ENCODE peak calls at places on chromosomes 6 and 20, in eight cellular contexts. One of them, this sample, is unnamed.

GRCh38 chr6:73774311-73774766 is 78.3 kb downstream of the CD109 start:
- DNase-seq in kidney epithelial cell: peak
- DNase-seq in AG04450: peak
- DNase-seq in neuronal stem cell: no peak
- DNase-seq in foreskin fibroblast: peak
- DNase-seq in cardiac muscle cell: peak
- DNase-seq in tibial nerve: peak
- DNase-seq in HCT116: peak
- DNase-seq in this sample: peak

GRCh38 chr20:53940883-53941546 is 129.4 kb downstream of the BCAS1 start:
- DNase-seq in foreskin fibroblast: peak
- DNase-seq in kidney epithelial cell: peak
- DNase-seq in tibial nerve: no peak
- DNase-seq in HCT116: no peak
- DNase-seq in AG04450: no peak
- DNase-seq in neuronal stem cell: no peak
- DNase-seq in cardiac muscle cell: no peak
- DNase-seq in this sample: no peak

GRCh38 chr6:157669747-157670216 is 153.3 kb upstream of the SNX9 start:
- DNase-seq in HCT116: no peak
- DNase-seq in foreskin fibroblast: peak
- DNase-seq in kidney epithelial cell: no peak
- DNase-seq in AG04450: peak
- DNase-seq in tibial nerve: peak
- DNase-seq in cardiac muscle cell: peak
- DNase-seq in neuronal stem cell: no peak
- DNase-seq in this sample: peak

GRCh38 chr6:19356692-19357091 is 480.5 kb upstream of the ID4 start:
- DNase-seq in tibial nerve: no peak
- DNase-seq in AG04450: no peak
- DNase-seq in neuronal stem cell: no peak
- DNase-seq in HCT116: no peak
- DNase-seq in cardiac muscle cell: no peak
- DNase-seq in kidney epithelial cell: no peak
- DNase-seq in foreskin fibroblast: no peak
- DNase-seq in this sample: no peak

GRCh38 chr6:38573800-38574395 is 65.8 kb downstream of the BTBD9 start:
- DNase-seq in kidney epithelial cell: no peak
- DNase-seq in foreskin fibroblast: no peak
- DNase-seq in HCT116: no peak
- DNase-seq in tibial nerve: no peak
- DNase-seq in cardiac muscle cell: no peak
- DNase-seq in neuronal stem cell: no peak
- DNase-seq in AG04450: no peak
- DNase-seq in this sample: no peak

GRCh38 chr6:145531822-145532221 is 203.5 kb downstream of the EPM2A start:
- DNase-seq in AG04450: no peak
- DNase-seq in cardiac muscle cell: no peak
- DNase-seq in tibial nerve: no peak
- DNase-seq in HCT116: no peak
- DNase-seq in kidney epithelial cell: no peak
- DNase-seq in neuronal stem cell: no peak
- DNase-seq in foreskin fibroblast: no peak
- DNase-seq in this sample: no peak

GRCh38 chr6:43286995-43287716 is 10.9 kb upstream of the SLC22A7 start:
- DNase-seq in tibial nerve: no peak
- DNase-seq in neuronal stem cell: no peak
- DNase-seq in HCT116: no peak
- DNase-seq in AG04450: no peak
- DNase-seq in foreskin fibroblast: no peak
- DNase-seq in cardiac muscle cell: peak
- DNase-seq in kidney epithelial cell: no peak
- DNase-seq in this sample: no peak

GRCh38 chr6:45631396-45631795 is 253.7 kb upstream of the SUPT3H start:
- DNase-seq in neuronal stem cell: no peak
- DNase-seq in cardiac muscle cell: no peak
- DNase-seq in HCT116: no peak
- DNase-seq in kidney epithelial cell: no peak
- DNase-seq in tibial nerve: no peak
- DNase-seq in foreskin fibroblast: peak
- DNase-seq in AG04450: no peak
- DNase-seq in this sample: no peak

GRCh38 chr6:161001421-161001820 is 9.9 kb downstream of the MAP3K4 start:
- DNase-seq in neuronal stem cell: no peak
- DNase-seq in tibial nerve: no peak
- DNase-seq in kidney epithelial cell: no peak
- DNase-seq in cardiac muscle cell: no peak
- DNase-seq in foreskin fibroblast: peak
- DNase-seq in AG04450: no peak
- DNase-seq in HCT116: no peak
- DNase-seq in this sample: no peak

GRCh38 chr6:159074120-159074684 is 29.4 kb upstream of the TAGAP start:
- DNase-seq in tibial nerve: no peak
- DNase-seq in foreskin fibroblast: peak
- DNase-seq in HCT116: peak
- DNase-seq in kidney epithelial cell: peak
- DNase-seq in cardiac muscle cell: peak
- DNase-seq in AG04450: no peak
- DNase-seq in neuronal stem cell: peak
- DNase-seq in this sample: peak

GRCh38 chr6:17574871-17575560 is 25.1 kb upstream of the FAM8A1 start:
- DNase-seq in AG04450: peak
- DNase-seq in cardiac muscle cell: no peak
- DNase-seq in kidney epithelial cell: no peak
- DNase-seq in neuronal stem cell: no peak
- DNase-seq in foreskin fibroblast: peak
- DNase-seq in HCT116: no peak
- DNase-seq in tibial nerve: no peak
- DNase-seq in this sample: peak

GRCh38 chr20:8812818-8813217 is 256.1 kb upstream of the PLCB4 start:
- DNase-seq in HCT116: no peak
- DNase-seq in foreskin fibroblast: no peak
- DNase-seq in tibial nerve: no peak
- DNase-seq in AG04450: no peak
- DNase-seq in neuronal stem cell: no peak
- DNase-seq in cardiac muscle cell: no peak
- DNase-seq in kidney epithelial cell: no peak
- DNase-seq in this sample: no peak

GRCh38 chr6:100488231-100488630 is 23.5 kb upstream of the SIM1 start:
- DNase-seq in kidney epithelial cell: no peak
- DNase-seq in neuronal stem cell: no peak
- DNase-seq in tibial nerve: no peak
- DNase-seq in AG04450: no peak
- DNase-seq in cardiac muscle cell: no peak
- DNase-seq in foreskin fibroblast: peak
- DNase-seq in HCT116: no peak
- DNase-seq in this sample: no peak

GRCh38 chr6:130019796-130020105 is 1.4 kb downstream of the L3MBTL3 start:
- DNase-seq in HCT116: no peak
- DNase-seq in foreskin fibroblast: no peak
- DNase-seq in neuronal stem cell: no peak
- DNase-seq in AG04450: no peak
- DNase-seq in cardiac muscle cell: no peak
- DNase-seq in kidney epithelial cell: no peak
- DNase-seq in tibial nerve: no peak
- DNase-seq in this sample: no peak

GRCh38 chr6:149140910-149141290 is 176.6 kb upstream of the TAB2 start:
- DNase-seq in HCT116: no peak
- DNase-seq in tibial nerve: no peak
- DNase-seq in neuronal stem cell: no peak
- DNase-seq in kidney epithelial cell: no peak
- DNase-seq in AG04450: no peak
- DNase-seq in foreskin fibroblast: no peak
- DNase-seq in cardiac muscle cell: no peak
- DNase-seq in this sample: no peak

GRCh38 chr6:161418458-161418945 is 144.6 kb upstream of the AGPAT4 start:
- DNase-seq in foreskin fibroblast: peak
- DNase-seq in kidney epithelial cell: peak
- DNase-seq in HCT116: peak
- DNase-seq in tibial nerve: no peak
- DNase-seq in AG04450: peak
- DNase-seq in neuronal stem cell: peak
- DNase-seq in cardiac muscle cell: peak
- DNase-seq in this sample: peak

GRCh38 chr20:20869161-20869560 is 156.7 kb upstream of the RALGAPA2 start:
- DNase-seq in HCT116: no peak
- DNase-seq in foreskin fibroblast: no peak
- DNase-seq in cardiac muscle cell: no peak
- DNase-seq in AG04450: no peak
- DNase-seq in neuronal stem cell: no peak
- DNase-seq in tibial nerve: no peak
- DNase-seq in kidney epithelial cell: no peak
- DNase-seq in this sample: no peak

GRCh38 chr20:44885392-44886275 is at the start of gene YWHAB:
- DNase-seq in foreskin fibroblast: peak
- DNase-seq in kidney epithelial cell: peak
- DNase-seq in AG04450: peak
- DNase-seq in tibial nerve: peak
- DNase-seq in neuronal stem cell: peak
- DNase-seq in cardiac muscle cell: peak
- DNase-seq in HCT116: peak
- DNase-seq in this sample: peak

GRCh38 chr6:90158945-90159344 is 137.7 kb downstream of the BACH2 start:
- DNase-seq in tibial nerve: no peak
- DNase-seq in cardiac muscle cell: no peak
- DNase-seq in kidney epithelial cell: no peak
- DNase-seq in foreskin fibroblast: no peak
- DNase-seq in neuronal stem cell: no peak
- DNase-seq in HCT116: no peak
- DNase-seq in AG04450: no peak
- DNase-seq in this sample: no peak

GRCh38 chr6:160092602-160093001 is 29.0 kb upstream of the SLC22A1 start:
- DNase-seq in cardiac muscle cell: no peak
- DNase-seq in tibial nerve: no peak
- DNase-seq in foreskin fibroblast: no peak
- DNase-seq in neuronal stem cell: no peak
- DNase-seq in kidney epithelial cell: no peak
- DNase-seq in AG04450: no peak
- DNase-seq in HCT116: no peak
- DNase-seq in this sample: no peak

GRCh38 chr6:1251198-1252155 is 60.4 kb upstream of the FOXQ1 start:
- DNase-seq in HCT116: no peak
- DNase-seq in neuronal stem cell: no peak
- DNase-seq in tibial nerve: no peak
- DNase-seq in AG04450: no peak
- DNase-seq in kidney epithelial cell: no peak
- DNase-seq in foreskin fibroblast: no peak
- DNase-seq in cardiac muscle cell: no peak
- DNase-seq in this sample: no peak

GRCh38 chr6:81562169-81562568 is 190.3 kb downstream of the TENT5A start:
- DNase-seq in cardiac muscle cell: peak
- DNase-seq in HCT116: peak
- DNase-seq in foreskin fibroblast: peak
- DNase-seq in neuronal stem cell: no peak
- DNase-seq in tibial nerve: no peak
- DNase-seq in kidney epithelial cell: no peak
- DNase-seq in AG04450: peak
- DNase-seq in this sample: peak

GRCh38 chr20:1185316-1185741 is 548 bp upstream of the TMEM74B start:
- DNase-seq in tibial nerve: no peak
- DNase-seq in cardiac muscle cell: peak
- DNase-seq in AG04450: no peak
- DNase-seq in foreskin fibroblast: peak
- DNase-seq in HCT116: no peak
- DNase-seq in kidney epithelial cell: no peak
- DNase-seq in neuronal stem cell: peak
- DNase-seq in this sample: no peak
- H3K4me3 ChIP-seq in tibial nerve: peak
- H3K4me3 ChIP-seq in cardiac muscle cell: peak
- H3K4me3 ChIP-seq in AG04450: peak
- H3K4me3 ChIP-seq in foreskin fibroblast: peak
- H3K4me3 ChIP-seq in HCT116: peak
- H3K4me3 ChIP-seq in kidney epithelial cell: peak
- H3K4me3 ChIP-seq in neuronal stem cell: peak
- H3K4me3 ChIP-seq in this sample: peak

DNA sequence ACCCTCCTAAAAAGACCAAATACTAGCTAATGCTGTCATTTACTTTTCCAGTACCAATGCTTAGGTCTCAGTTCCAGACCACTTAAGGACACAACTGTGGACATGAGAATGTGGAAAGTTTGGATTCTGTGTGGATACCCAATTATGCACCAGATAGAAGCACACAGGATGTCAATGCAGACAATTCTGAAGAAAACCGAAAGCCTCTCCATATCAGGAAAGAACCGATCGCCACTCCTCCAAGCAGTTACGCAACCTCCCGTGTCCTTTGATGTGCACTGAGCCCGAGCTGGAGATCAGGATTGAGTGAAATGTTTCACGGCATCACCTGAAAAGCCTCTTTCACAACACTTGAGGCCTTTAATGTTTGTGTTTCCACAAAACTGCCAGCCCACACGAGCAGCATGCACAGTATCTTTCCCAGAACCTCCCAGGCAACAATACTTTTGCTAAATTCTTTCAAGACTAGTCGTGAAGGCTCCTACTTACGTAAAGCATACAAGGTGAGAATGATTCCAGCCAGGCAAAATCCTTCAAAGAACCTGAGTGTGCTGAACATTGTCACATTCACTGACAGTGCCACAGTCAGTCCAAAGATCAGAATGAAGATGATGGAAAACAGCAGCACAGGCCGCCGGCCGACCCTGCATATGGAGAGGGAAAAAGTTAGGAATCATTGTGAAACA is 47.0 kb downstream of the SLC22A23 start:
- DNase-seq in neuronal stem cell: no peak
- DNase-seq in HCT116: no peak
- DNase-seq in AG04450: no peak
- DNase-seq in kidney epithelial cell: no peak
- DNase-seq in tibial nerve: no peak
- DNase-seq in cardiac muscle cell: peak
- DNase-seq in foreskin fibroblast: no peak
- DNase-seq in this sample: no peak
- H3K4me3 ChIP-seq in neuronal stem cell: no peak
- H3K4me3 ChIP-seq in HCT116: no peak
- H3K4me3 ChIP-seq in AG04450: no peak
- H3K4me3 ChIP-seq in kidney epithelial cell: no peak
- H3K4me3 ChIP-seq in tibial nerve: no peak
- H3K4me3 ChIP-seq in cardiac muscle cell: no peak
- H3K4me3 ChIP-seq in foreskin fibroblast: no peak
- H3K4me3 ChIP-seq in this sample: no peak

DNA sequence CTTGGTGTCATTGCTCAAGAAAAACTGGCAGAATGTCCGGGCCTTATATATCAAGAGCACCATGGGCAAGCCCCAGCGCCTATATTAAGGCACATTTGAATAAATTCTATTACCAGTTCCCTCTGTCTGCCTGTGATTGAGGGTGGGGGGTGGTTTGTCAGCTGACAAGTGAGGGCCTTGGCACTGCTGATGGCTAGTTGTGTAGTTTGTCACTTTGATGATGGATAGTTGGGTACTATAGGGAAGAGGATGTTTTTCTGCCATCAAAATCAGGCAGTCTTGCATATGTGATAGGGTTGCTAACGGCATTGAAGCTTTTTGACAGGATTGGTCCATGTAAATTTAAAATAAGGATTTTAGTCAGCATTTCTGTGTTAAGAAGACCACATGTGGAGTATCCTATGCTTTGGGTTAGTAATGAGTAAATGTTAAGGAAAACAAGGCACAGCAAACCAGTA is 2.5 kb downstream of the RPL10A start:
- DNase-seq in foreskin fibroblast: peak
- DNase-seq in kidney epithelial cell: no peak
- DNase-seq in neuronal stem cell: no peak
- DNase-seq in AG04450: no peak
- DNase-seq in cardiac muscle cell: no peak
- DNase-seq in tibial nerve: no peak
- DNase-seq in HCT116: no peak
- DNase-seq in this sample: no peak
- H3K4me3 ChIP-seq in foreskin fibroblast: peak
- H3K4me3 ChIP-seq in kidney epithelial cell: no peak
- H3K4me3 ChIP-seq in neuronal stem cell: no peak
- H3K4me3 ChIP-seq in AG04450: peak
- H3K4me3 ChIP-seq in cardiac muscle cell: no peak
- H3K4me3 ChIP-seq in tibial nerve: no peak
- H3K4me3 ChIP-seq in HCT116: peak
- H3K4me3 ChIP-seq in this sample: peak

GRCh38 chr20:31906001-31906400 is 35.6 kb downstream of the TTLL9 start:
- DNase-seq in kidney epithelial cell: no peak
- DNase-seq in tibial nerve: no peak
- DNase-seq in foreskin fibroblast: no peak
- DNase-seq in AG04450: no peak
- DNase-seq in neuronal stem cell: no peak
- DNase-seq in HCT116: no peak
- DNase-seq in cardiac muscle cell: no peak
- DNase-seq in this sample: no peak
- H3K4me3 ChIP-seq in kidney epithelial cell: no peak
- H3K4me3 ChIP-seq in tibial nerve: no peak
- H3K4me3 ChIP-seq in foreskin fibroblast: no peak
- H3K4me3 ChIP-seq in AG04450: no peak
- H3K4me3 ChIP-seq in neuronal stem cell: no peak
- H3K4me3 ChIP-seq in HCT116: no peak
- H3K4me3 ChIP-seq in cardiac muscle cell: no peak
- H3K4me3 ChIP-seq in this sample: no peak

This sample was measured in skeletal muscle cell.